ENCODE peak calls at places on chromosomes 12 and 14, in four cellular contexts. I, S, M and P are unnamed samples.
A peak's percentile ranks its signal among the peaks of the same experiment; 100 is the strongest.

GRCh38 chr12:125797421-125798175 is 732.4 kb downstream of the AACS start:
- DNase-seq in M (no peak), I (no peak), S (no peak), P (no peak)

GRCh38 chr12:49912846-49913245 is 9.1 kb upstream of the FAIM2 start:
- DNase-seq in M (no peak), I (no peak), S (no peak), P (no peak)

GRCh38 chr12:95959107-95959506 is 16.0 kb downstream of the AMDHD1 start:
- DNase-seq in M (no peak), I (peak; percentile 59), S (no peak), P (peak; percentile 30)

GRCh38 chr14:89618309-89618708 is 201.3 kb upstream of the FOXN3 start:
- DNase-seq in S (no peak), I (peak; percentile 12), M (no peak), P (no peak)

GRCh38 chr14:30193791-30194407 is 266.3 kb upstream of the PRKD1 start:
- DNase-seq in S (no peak), M (no peak), I (no peak), P (no peak)

GRCh38 chr12:115456946-115457689 is 773.1 kb upstream of the TBX3 start:
- DNase-seq in M (no peak), S (no peak), I (peak; percentile 71), P (peak; percentile 41)

GRCh38 chr14:31947680-31948580 is 129.2 kb upstream of the ARHGAP5 start:
- DNase-seq in M (no peak), I (no peak), S (no peak), P (no peak)

GRCh38 chr12:32198555-32198954 is 91.9 kb downstream of the BICD1 start:
- DNase-seq in M (no peak), I (no peak), S (no peak), P (no peak)

GRCh38 chr14:99317231-99318090 is 45.5 kb upstream of the BCL11B start:
- DNase-seq in M (no peak), S (no peak), I (no peak), P (no peak)

GRCh38 chr14:72120315-72120714 is 188.1 kb downstream of the RGS6 start:
- DNase-seq in I (no peak), S (no peak), M (no peak), P (no peak)

GRCh38 chr14:49962616-49963015 is 69.7 kb downstream of the ARF6 start:
- DNase-seq in S (no peak), I (no peak), M (peak; percentile 64), P (no peak)

GRCh38 chr14:54209501-54210231 is 187.1 kb upstream of the CDKN3 start:
- DNase-seq in S (no peak), I (no peak), M (no peak), P (no peak)

GRCh38 chr12:115570271-115570777 is 707.2 kb downstream of the MED13L start:
- DNase-seq in M (no peak), I (no peak), S (no peak), P (no peak)

GRCh38 chr14:32681598-32681997 is 257.1 kb upstream of the NPAS3 start:
- DNase-seq in M (no peak), I (no peak), S (no peak), P (no peak)

DNA sequence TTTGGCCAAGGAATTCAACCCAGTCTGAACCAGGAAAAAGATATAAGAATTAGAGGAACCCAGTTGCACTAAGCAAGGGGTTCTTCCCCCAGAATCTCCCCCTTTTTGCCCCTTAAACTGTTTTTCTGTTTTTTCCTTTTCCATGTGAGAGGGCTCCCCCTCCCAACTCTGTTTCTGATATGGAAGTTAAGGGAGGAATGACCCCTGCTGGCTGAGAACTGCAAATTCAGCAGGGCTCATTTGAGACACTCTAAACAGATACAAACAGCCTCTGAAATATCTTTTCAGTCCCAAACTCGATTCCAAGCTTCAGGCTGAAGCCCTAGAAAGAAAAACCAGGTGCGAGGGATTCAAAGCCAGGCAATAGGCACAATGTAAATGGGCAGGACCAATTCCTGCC is 132.7 kb downstream of the SLC41A2 start:
- DNase-seq in I (no peak), M (peak; percentile 31), S (no peak), P (no peak)
- TF ChIP-seq SP1 in I (no peak), M (no peak), S (no peak), P (no peak)

GRCh38 chr14:70652871-70653270 is 11.2 kb downstream of the TTC9 start:
- DNase-seq in S (no peak), M (no peak), I (no peak), P (no peak)
- TF ChIP-seq TARDBP in S (no peak), M (no peak), I (no peak), P (no peak)

GRCh38 chr12:64189530-64189929 is 32.6 kb downstream of the KICS2 start:
- DNase-seq in M (no peak), S (no peak), I (no peak), P (no peak)

GRCh38 chr12:64186789-64187188 is 35.3 kb downstream of the KICS2 start:
- DNase-seq in S (no peak), I (no peak), M (peak; percentile 14), P (no peak)

GRCh38 chr12:64190140-64190539 is 32.0 kb downstream of the KICS2 start:
- DNase-seq in M (no peak), S (no peak), I (no peak), P (no peak)

GRCh38 chr12:64187794-64188193 is 34.3 kb downstream of the KICS2 start:
- DNase-seq in I (no peak), S (no peak), M (no peak), P (no peak)

GRCh38 chr12:64187370-64187769 is 34.7 kb downstream of the KICS2 start:
- DNase-seq in M (no peak), I (no peak), S (no peak), P (no peak)
- TF ChIP-seq SP1 in M (no peak), I (no peak), S (no peak), P (no peak)

GRCh38 chr14:56379956-56380355 is 199.6 kb upstream of the TMEM260 start:
- DNase-seq in M (no peak), I (no peak), S (no peak), P (no peak)
- TF ChIP-seq TARDBP in M (no peak), I (no peak), S (no peak), P (no peak)

GRCh38 chr14:64709126-64709525 is 4.9 kb downstream of the PLEKHG3 start:
- DNase-seq in S (no peak), I (no peak), M (no peak), P (no peak)

GRCh38 chr14:64706119-64706465 is 1.9 kb downstream of the PLEKHG3 start:
- DNase-seq in I (no peak), S (no peak), M (no peak), P (no peak)

GRCh38 chr14:64708148-64709004 is 4.2 kb downstream of the PLEKHG3 start:
- DNase-seq in S (no peak), M (no peak), I (no peak), P (no peak)

GRCh38 chr14:64706552-64707193 is 2.4 kb downstream of the PLEKHG3 start:
- DNase-seq in M (no peak), I (peak; percentile 87), S (no peak), P (no peak)

GRCh38 chr14:64707661-64708060 is 3.4 kb downstream of the PLEKHG3 start:
- DNase-seq in I (peak; percentile 81), S (no peak), M (no peak), P (no peak)
- TF ChIP-seq SP1 in I (no peak), S (no peak), M (no peak), P (no peak)

DNA sequence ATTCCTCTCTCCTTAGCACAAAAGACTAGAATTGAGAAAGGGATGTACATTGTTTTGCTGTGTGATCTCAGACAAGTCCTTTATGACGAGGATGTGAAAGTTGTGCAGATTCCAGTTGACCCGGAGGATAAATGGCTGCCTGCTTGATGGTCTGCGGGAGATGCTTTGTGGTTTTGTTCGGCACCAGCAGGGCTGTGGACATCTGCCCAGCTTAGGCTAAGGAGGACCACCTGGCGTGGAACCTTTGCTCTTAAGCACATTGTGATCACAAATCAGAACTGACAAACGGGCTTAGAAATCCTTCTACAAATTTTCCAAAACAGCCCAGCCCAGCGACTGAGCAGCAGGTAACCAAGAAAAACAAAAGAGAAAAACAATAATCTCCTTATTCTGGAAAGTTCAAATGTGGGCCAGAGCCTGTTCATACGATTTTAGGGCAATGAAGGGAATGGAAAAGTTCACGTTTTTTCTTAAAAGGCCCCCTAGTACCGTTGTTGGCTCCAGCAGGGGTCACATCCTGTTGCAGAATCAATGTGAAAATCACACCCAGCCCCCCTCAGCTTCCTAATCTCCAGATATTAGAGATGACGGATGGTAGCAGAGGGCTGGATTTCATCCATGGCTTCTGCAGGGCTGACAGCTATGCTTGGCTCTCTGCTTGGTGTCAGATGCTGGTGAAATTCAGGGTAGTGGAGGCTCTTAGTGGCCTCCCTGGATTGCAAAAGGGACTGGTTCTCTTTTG is 81.1 kb upstream of the RFLNA start:
- DNase-seq in I (no peak), M (no peak), S (no peak), P (no peak)
- TF ChIP-seq TARDBP in I (no peak), M (no peak), S (no peak), P (no peak)

GRCh38 chr12:21865846-21866245 is 75.4 kb downstream of the ABCC9 start:
- DNase-seq in M (no peak), S (no peak), I (no peak), P (no peak)
- TF ChIP-seq SP1 in M (no peak), S (no peak), I (no peak), P (no peak)

DNA sequence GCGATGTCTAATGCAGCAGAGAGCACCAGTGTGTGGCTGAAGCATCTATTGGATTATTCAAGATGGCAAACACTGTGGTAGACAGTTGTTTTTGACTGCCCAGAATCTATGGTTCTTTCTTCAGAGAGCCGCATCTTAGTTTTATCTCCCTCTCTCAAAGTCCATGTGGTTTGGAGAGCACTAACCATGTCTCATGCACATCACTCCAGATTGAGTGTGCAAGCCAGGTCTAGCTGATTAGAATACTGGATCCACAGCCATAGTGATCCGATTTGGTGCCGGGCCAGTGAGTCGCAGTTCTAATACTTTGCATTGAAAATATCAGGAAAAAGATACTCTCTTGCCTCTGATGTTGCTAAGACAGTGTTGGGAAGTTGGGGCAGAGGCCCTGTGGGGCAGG is 4.6 kb upstream of the SBNO1 start:
- DNase-seq in I (no peak), M (no peak), S (no peak), P (no peak)
- TF ChIP-seq TARDBP in I (no peak), M (no peak), S (no peak), P (no peak)

DNA sequence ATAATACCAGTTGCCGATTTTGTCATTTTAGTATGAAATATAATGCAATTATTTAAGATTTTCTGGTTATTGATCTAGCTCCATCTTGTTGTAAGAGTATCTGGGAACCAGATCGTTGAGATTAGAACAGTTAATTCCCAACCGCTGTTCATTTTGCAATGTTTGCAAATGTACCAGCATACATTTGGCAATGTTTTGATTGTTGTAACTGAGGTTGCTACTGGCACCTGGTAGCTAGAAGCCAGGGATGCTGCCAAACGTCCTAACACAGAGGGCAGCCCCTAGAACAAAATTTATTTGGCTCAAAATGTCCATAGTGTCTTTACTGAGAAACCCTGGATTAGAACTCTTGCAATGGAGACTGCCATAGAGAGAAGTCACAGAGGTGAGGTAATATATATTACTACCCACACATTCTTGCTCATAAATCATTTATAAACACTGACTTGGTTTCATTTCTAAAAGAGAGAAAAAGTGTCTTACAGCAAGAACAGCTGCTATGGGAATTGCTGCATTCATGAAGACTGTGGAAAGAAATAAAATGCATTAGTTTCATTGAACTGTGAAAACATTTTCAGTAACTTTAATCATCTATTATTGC is 46.3 kb downstream of the ABCC9 start:
- DNase-seq in I (no peak), S (no peak), M (no peak), P (no peak)
- TF ChIP-seq SP1 in I (no peak), S (no peak), M (no peak), P (no peak)